ENCODE peak calls at places on chromosomes 5 and 9, in seven cellular contexts. J is H9, S is neural progenitor cell, F is H1, G is GM23248, A is SK-N-SH, O is fibroblast of lung. Z is an unnamed sample. For H3K4me1, the result is how much of the 10 kb centered on the place peaks cover.

GRCh38 chr9:744790-745456 is 96.6 kb upstream of the DMRT1 start:
- DNase-seq in J (no peak), F (no peak), O (no peak), A (no peak), S (no peak), G (no peak), Z (no peak)

GRCh38 chr9:95937131-95937530 is 61.6 kb downstream of the ERCC6L2 start:
- DNase-seq in A (no peak), O (peak), F (no peak), G (no peak), S (no peak), J (no peak), Z (no peak)

GRCh38 chr5:90475436-90475980 is 844 bp downstream of the POLR3G start:
- DNase-seq in F (no peak), G (no peak), S (no peak), A (no peak), J (no peak), O (no peak), Z (no peak)

GRCh38 chr5:92403308-92403707 is 1020.2 kb upstream of the ARRDC3 start:
- DNase-seq in O (no peak), J (no peak), S (no peak), F (no peak), A (no peak), G (no peak), Z (no peak)

GRCh38 chr5:137393196-137393993 is 105.7 kb downstream of the SPOCK1 start:
- DNase-seq in F (no peak), O (peak), S (no peak), G (peak), A (no peak), J (no peak), Z (no peak)

GRCh38 chr5:72410896-72411295 is 90.7 kb downstream of the PTCD2 start:
- DNase-seq in J (no peak), S (no peak), O (peak), G (peak), A (no peak), F (no peak), Z (no peak)

GRCh38 chr9:95511232-95511951 is 5.4 kb downstream of the PTCH1 start:
- DNase-seq in S (peak), F (no peak), O (peak), G (peak), A (no peak), J (no peak), Z (peak)

GRCh38 chr9:131320031-131320685 is 30.6 kb downstream of the PLPP7 start:
- DNase-seq in F (no peak), G (no peak), S (no peak), O (no peak), J (no peak), A (peak), Z (no peak)

GRCh38 chr9:35611230-35611797 is 6.3 kb downstream of the TESK1 start:
- DNase-seq in O (peak), S (peak), J (peak), A (peak), F (no peak), G (peak), Z (peak)

GRCh38 chr9:78958887-78959286 is 612.9 kb upstream of the TLE4 start:
- DNase-seq in F (no peak), O (no peak), J (no peak), S (no peak), A (no peak), G (no peak), Z (peak)

GRCh38 chr5:94849821-94850736 is 231.6 kb downstream of the SLF1 start:
- DNase-seq in S (peak), O (peak), J (peak), F (no peak), G (peak), A (peak), Z (peak)

GRCh38 chr5:138778234-138778633 is 25.0 kb downstream of the CTNNA1 start:
- DNase-seq in G (no peak), A (no peak), S (no peak), F (no peak), O (no peak), J (no peak), Z (no peak)

GRCh38 chr5:138466900-138467710 is 1.8 kb downstream of the EGR1 start:
- DNase-seq in S (no peak), O (peak), A (peak), G (peak), F (peak), J (no peak), Z (no peak)

GRCh38 chr5:124867064-124867707 is 120.7 kb upstream of the ZNF608 start:
- DNase-seq in F (no peak), S (no peak), O (peak), A (no peak), J (no peak), G (peak), Z (no peak)

GRCh38 chr5:167064199-167064811 is 1227.1 kb upstream of the WWC1 start:
- DNase-seq in F (no peak), S (peak), J (no peak), O (no peak), A (no peak), G (no peak), Z (no peak)

GRCh38 chr9:98383758-98384157 is 128.3 kb upstream of the TBC1D2 start:
- DNase-seq in O (no peak), J (no peak), A (no peak), F (no peak), G (peak), S (peak), Z (peak)

GRCh38 chr9:96071245-96072124 is 196.0 kb downstream of the ERCC6L2 start:
- DNase-seq in S (peak), F (no peak), O (peak), A (peak), G (peak), J (peak), Z (peak)

GRCh38 chr5:179196420-179197079 is 136.4 kb downstream of the ZNF354C start:
- DNase-seq in G (no peak), A (no peak), J (no peak), O (no peak), S (no peak), F (no peak), Z (no peak)

GRCh38 chr9:111258209-111258877 is 71.7 kb downstream of the OR2K2 start:
- DNase-seq in J (no peak), F (no peak), A (no peak), S (no peak), O (no peak), G (no peak), Z (no peak)

GRCh38 chr5:89596821-89597220 is 713.8 kb upstream of the MEF2C start:
- DNase-seq in A (no peak), F (no peak), O (no peak), J (no peak), S (no peak), G (no peak), Z (no peak)

GRCh38 chr9:99964336-99964735 is 57.9 kb downstream of the STX17 start:
- DNase-seq in S (no peak), G (peak), O (peak), J (no peak), A (no peak), F (no peak), Z (no peak)

GRCh38 chr5:62457071-62457470 is 44.5 kb downstream of the IPO11 start:
- DNase-seq in J (no peak), F (no peak), S (no peak), O (no peak), A (no peak), G (peak), Z (no peak)

GRCh38 chr9:124045076-124045829 is 33.7 kb downstream of the LHX2 start:
- DNase-seq in J (peak), F (no peak), A (peak), S (peak), O (peak), G (peak), Z (no peak)

GRCh38 chr5:148909766-148910165 is 83.4 kb downstream of the ADRB2 start:
- DNase-seq in O (no peak), J (no peak), F (no peak), A (no peak), S (no peak), G (no peak), Z (no peak)

GRCh38 chr5:21263361-21263760 is 1275.4 kb upstream of the CDH18 start:
- DNase-seq in A (no peak), S (no peak), F (no peak), J (no peak), O (peak), G (no peak), Z (no peak)

GRCh38 chr9:78297672-78297961 is 692 bp downstream of the PSAT1 start:
- DNase-seq in S (no peak), O (no peak), A (no peak), G (no peak), F (no peak), J (no peak), Z (no peak)

GRCh38 chr9:76688471-76689238 is 75.6 kb upstream of the PCA3 start:
- DNase-seq in G (peak), O (no peak), F (no peak), J (no peak), A (no peak), S (no peak), Z (no peak)

GRCh38 chr5:92401492-92401891 is 1018.4 kb upstream of the ARRDC3 start:
- DNase-seq in S (peak), O (peak), G (peak), J (peak), F (no peak), A (no peak), Z (no peak)

GRCh38 chr5:78638423-78638822 is 10.1 kb downstream of the LHFPL2 start:
- DNase-seq in J (no peak), O (peak), F (no peak), G (peak), S (peak), A (peak), Z (no peak)

GRCh38 chr5:115366223-115366622 is 69.8 kb upstream of the CCDC112 start:
- DNase-seq in O (peak), S (no peak), J (no peak), A (peak), G (peak), F (no peak), Z (no peak)

GRCh38 chr5:35009059-35009458 is 38.7 kb downstream of the AGXT2 start:
- DNase-seq in F (no peak), G (peak), S (no peak), A (no peak), J (no peak), O (no peak), Z (no peak)

GRCh38 chr5:179819296-179820126 is 1.2 kb upstream of the SQSTM1 start:
- DNase-seq in F (no peak), J (peak), A (peak), O (peak), S (peak), G (peak), Z (peak)

GRCh38 chr5:61306531-61307195 is 25.4 kb upstream of the ZSWIM6 start:
- DNase-seq in J (no peak), S (no peak), F (no peak), O (peak), A (no peak), G (peak), Z (no peak)

GRCh38 chr5:150598046-150598445 is 42.4 kb upstream of the SYNPO start:
- DNase-seq in G (no peak), A (no peak), F (no peak), J (no peak), O (no peak), S (no peak), Z (no peak)
- H2AFZ ChIP-seq in G (no peak), A (no peak), F (no peak), J (no peak), O (no peak), S (no peak), Z (no peak)

DNA sequence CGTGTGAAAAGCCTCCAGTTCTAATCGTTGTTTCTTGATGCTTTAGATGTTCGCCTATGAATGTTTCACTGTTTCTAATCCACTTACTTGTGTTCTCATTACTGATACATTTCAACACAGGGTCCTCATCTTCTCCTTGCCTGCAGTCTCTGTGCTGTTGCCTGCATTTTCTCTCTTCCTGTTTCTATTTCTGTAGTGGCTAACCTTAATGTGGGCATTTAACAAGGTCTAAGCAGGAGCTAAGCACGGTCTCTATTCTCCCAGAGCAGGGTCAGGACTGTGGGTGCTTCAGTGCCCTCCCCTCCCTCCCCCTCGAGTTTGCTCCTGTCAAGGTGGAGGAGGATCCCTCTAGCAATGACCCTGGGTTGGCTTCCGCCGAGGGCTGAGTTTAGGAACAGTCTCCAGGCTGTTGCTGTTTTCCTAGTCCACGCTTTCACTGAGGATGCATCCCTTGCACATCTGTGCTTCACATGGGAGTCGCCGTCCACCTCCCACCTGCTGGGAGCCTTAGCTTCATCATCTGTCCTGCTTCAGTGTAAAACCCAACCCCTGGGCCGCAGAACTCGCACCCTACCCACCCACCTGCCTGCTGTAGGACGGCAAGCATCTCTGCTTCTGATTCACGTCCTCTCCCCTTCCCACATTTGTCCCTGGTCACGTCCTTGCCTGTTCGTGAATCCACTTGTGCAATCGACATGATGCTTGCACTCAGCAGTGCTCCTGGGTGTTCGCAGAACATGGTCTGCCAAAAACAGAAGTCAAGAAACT is 2.4 kb upstream of the EXOC3 start:
- DNase-seq in A (no peak), G (no peak), S (no peak), O (no peak), F (no peak), J (peak), Z (peak)
- H3K27ac ChIP-seq in A (no peak), G (no peak), S (no peak), O (no peak), F (no peak), J (no peak), Z (peak)

GRCh38 chr5:50709471-50709870 is 43.0 kb downstream of the PARP8 start:
- DNase-seq in O (peak), S (no peak), A (no peak), J (no peak), G (peak), F (no peak), Z (no peak)

GRCh38 chr5:50715001-50715400 is 48.6 kb downstream of the PARP8 start:
- DNase-seq in A (no peak), O (no peak), F (no peak), S (no peak), G (no peak), J (no peak), Z (no peak)

GRCh38 chr5:50711280-50711679 is 44.8 kb downstream of the PARP8 start:
- DNase-seq in A (peak), J (no peak), O (no peak), S (no peak), G (no peak), F (no peak), Z (peak)

GRCh38 chr5:50710838-50711237 is 44.4 kb downstream of the PARP8 start:
- DNase-seq in S (no peak), O (no peak), A (no peak), F (no peak), J (no peak), G (no peak), Z (no peak)

GRCh38 chr5:50712479-50712878 is 46.0 kb downstream of the PARP8 start:
- DNase-seq in O (no peak), G (no peak), A (peak), S (no peak), F (no peak), J (no peak), Z (no peak)
- H3K4me1 ChIP-seq in O (under half), G (under half), A (under half), S (under half), F (under half), J (under half), Z (under half)

GRCh38 chr5:128815201-128815600 is 150.1 kb upstream of the SLC27A6 start:
- DNase-seq in J (peak), A (no peak), F (peak), G (no peak), O (no peak), S (peak), Z (no peak)

GRCh38 chr5:128813317-128813716 is 152.0 kb upstream of the SLC27A6 start:
- DNase-seq in A (no peak), G (no peak), F (no peak), O (no peak), J (no peak), S (no peak), Z (no peak)
- H2AFZ ChIP-seq in A (no peak), G (no peak), F (no peak), O (no peak), J (no peak), S (no peak), Z (no peak)

GRCh38 chr5:16666861-16667481 is 50.2 kb upstream of the RETREG1 start:
- DNase-seq in J (no peak), O (no peak), S (peak), A (peak), G (peak), F (no peak), Z (no peak)
- H3K27ac ChIP-seq in J (no peak), O (no peak), S (no peak), A (peak), G (no peak), F (no peak), Z (no peak)

DNA sequence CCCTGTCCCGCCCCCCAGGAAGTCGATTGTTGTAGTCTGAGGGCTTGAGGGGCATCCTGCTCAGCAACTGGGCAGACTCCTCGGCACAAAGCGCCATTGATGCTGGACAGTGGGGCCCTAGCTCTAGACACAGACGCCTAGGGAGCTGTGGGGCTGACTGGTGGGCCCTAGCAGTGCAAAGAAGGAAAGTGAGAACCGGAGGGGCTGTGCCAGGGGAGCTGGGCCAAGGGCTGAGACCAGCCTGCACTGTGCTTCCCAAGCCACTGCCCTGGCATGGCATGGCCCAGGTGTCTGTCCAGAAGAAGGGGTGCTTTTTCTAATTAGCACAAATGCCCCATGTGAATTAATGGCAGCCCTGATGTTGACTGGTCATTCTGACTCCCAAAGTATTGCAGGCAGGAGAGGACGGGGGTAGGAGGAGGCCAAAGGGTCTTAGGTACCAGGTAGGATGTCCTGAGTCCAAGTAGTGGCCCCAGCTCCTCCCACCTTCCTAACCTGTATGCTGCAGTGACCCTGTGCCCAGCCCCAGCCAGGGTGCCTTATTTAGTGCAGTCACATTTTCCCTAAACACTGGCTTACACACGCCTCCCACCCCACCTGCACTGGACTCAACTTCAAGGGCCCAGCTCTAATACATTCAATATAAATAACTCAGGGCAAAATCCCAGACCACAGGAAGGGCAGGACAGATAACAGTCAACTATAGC is 15.9 kb downstream of the TCF7 start:
- DNase-seq in J (no peak), A (no peak), F (no peak), O (no peak), S (no peak), G (no peak), Z (no peak)
- H3K4me1 ChIP-seq in J (under half), A (under half), F (under half), O (under half), S (under half), G (under half), Z (under half)

GRCh38 chr9:69265891-69266290 is 59.1 kb upstream of the ENTREP1 start:
- DNase-seq in F (no peak), J (no peak), O (peak), G (peak), S (no peak), A (no peak), Z (no peak)
- H2AFZ ChIP-seq in F (peak), J (no peak), O (no peak), G (no peak), S (peak), A (peak), Z (no peak)

Z was measured in Karpas-422.